ENCODE peak calls at places on chromosomes 11 and 22, in ten cellular contexts. One of them, this sample, is unnamed. For H3K36me3, the result is how much of the 10 kb centered on the place peaks cover.

GRCh38 chr11:117443269-117444186 is 115.9 kb downstream of the CEP164 start:
- DNase-seq in body of pancreas: peak
- DNase-seq in cardiac muscle cell: peak
- DNase-seq in tibial nerve: no peak
- DNase-seq in CD8-positive, alpha-beta T cell: no peak
- DNase-seq in pancreas: peak
- DNase-seq in colonic mucosa: peak
- DNase-seq in BJ: no peak
- DNase-seq in psoas muscle: no peak
- DNase-seq in lung: peak
- DNase-seq in this sample: peak

GRCh38 chr11:69444381-69445130 is 36.9 kb upstream of the LINC01488 start:
- DNase-seq in colonic mucosa: peak
- DNase-seq in lung: peak
- DNase-seq in body of pancreas: peak
- DNase-seq in tibial nerve: peak
- DNase-seq in BJ: peak
- DNase-seq in pancreas: peak
- DNase-seq in cardiac muscle cell: peak
- DNase-seq in psoas muscle: peak
- DNase-seq in CD8-positive, alpha-beta T cell: no peak
- DNase-seq in this sample: peak

GRCh38 chr11:6377902-6378694 is 12.2 kb upstream of the SMPD1 start:
- DNase-seq in tibial nerve: no peak
- DNase-seq in pancreas: no peak
- DNase-seq in BJ: no peak
- DNase-seq in psoas muscle: no peak
- DNase-seq in colonic mucosa: no peak
- DNase-seq in lung: no peak
- DNase-seq in cardiac muscle cell: no peak
- DNase-seq in body of pancreas: no peak
- DNase-seq in CD8-positive, alpha-beta T cell: no peak
- DNase-seq in this sample: no peak

GRCh38 chr11:134032501-134033091 is 36.3 kb upstream of the JAM3 start:
- DNase-seq in psoas muscle: no peak
- DNase-seq in tibial nerve: no peak
- DNase-seq in pancreas: peak
- DNase-seq in CD8-positive, alpha-beta T cell: no peak
- DNase-seq in BJ: no peak
- DNase-seq in cardiac muscle cell: no peak
- DNase-seq in body of pancreas: no peak
- DNase-seq in lung: no peak
- DNase-seq in colonic mucosa: peak
- DNase-seq in this sample: no peak

GRCh38 chr11:47847892-47848635 is at the start of gene NUP160:
- DNase-seq in lung: peak
- DNase-seq in BJ: no peak
- DNase-seq in pancreas: peak
- DNase-seq in psoas muscle: peak
- DNase-seq in CD8-positive, alpha-beta T cell: peak
- DNase-seq in body of pancreas: peak
- DNase-seq in colonic mucosa: peak
- DNase-seq in tibial nerve: peak
- DNase-seq in cardiac muscle cell: peak
- DNase-seq in this sample: peak

GRCh38 chr11:8906629-8907028 is 4.4 kb upstream of the AKIP1 start:
- DNase-seq in pancreas: no peak
- DNase-seq in cardiac muscle cell: peak
- DNase-seq in psoas muscle: no peak
- DNase-seq in tibial nerve: no peak
- DNase-seq in colonic mucosa: no peak
- DNase-seq in lung: no peak
- DNase-seq in body of pancreas: no peak
- DNase-seq in BJ: peak
- DNase-seq in CD8-positive, alpha-beta T cell: no peak
- DNase-seq in this sample: no peak

GRCh38 chr11:86230921-86231320 is 13.6 kb upstream of the EED start:
- DNase-seq in pancreas: no peak
- DNase-seq in colonic mucosa: no peak
- DNase-seq in lung: no peak
- DNase-seq in tibial nerve: no peak
- DNase-seq in CD8-positive, alpha-beta T cell: no peak
- DNase-seq in body of pancreas: no peak
- DNase-seq in psoas muscle: no peak
- DNase-seq in cardiac muscle cell: no peak
- DNase-seq in BJ: no peak
- DNase-seq in this sample: no peak

GRCh38 chr11:59755701-59756495 is 722 bp downstream of the STX3 start:
- DNase-seq in BJ: no peak
- DNase-seq in psoas muscle: peak
- DNase-seq in cardiac muscle cell: peak
- DNase-seq in body of pancreas: peak
- DNase-seq in tibial nerve: peak
- DNase-seq in pancreas: peak
- DNase-seq in CD8-positive, alpha-beta T cell: peak
- DNase-seq in lung: peak
- DNase-seq in colonic mucosa: peak
- DNase-seq in this sample: peak

GRCh38 chr11:119339581-119340334 is 925 bp downstream of the C1QTNF5 start:
- DNase-seq in BJ: no peak
- DNase-seq in lung: peak
- DNase-seq in psoas muscle: peak
- DNase-seq in CD8-positive, alpha-beta T cell: no peak
- DNase-seq in body of pancreas: peak
- DNase-seq in cardiac muscle cell: peak
- DNase-seq in tibial nerve: no peak
- DNase-seq in pancreas: peak
- DNase-seq in colonic mucosa: peak
- DNase-seq in this sample: peak

GRCh38 chr11:103619480-103619879 is 417.0 kb upstream of the DDI1 start:
- DNase-seq in body of pancreas: peak
- DNase-seq in tibial nerve: no peak
- DNase-seq in colonic mucosa: no peak
- DNase-seq in CD8-positive, alpha-beta T cell: no peak
- DNase-seq in cardiac muscle cell: no peak
- DNase-seq in pancreas: no peak
- DNase-seq in lung: no peak
- DNase-seq in psoas muscle: no peak
- DNase-seq in BJ: no peak
- DNase-seq in this sample: no peak

GRCh38 chr11:102989379-102990047 is 34.0 kb upstream of the MMP13 start:
- DNase-seq in psoas muscle: no peak
- DNase-seq in CD8-positive, alpha-beta T cell: no peak
- DNase-seq in body of pancreas: no peak
- DNase-seq in cardiac muscle cell: no peak
- DNase-seq in pancreas: no peak
- DNase-seq in lung: no peak
- DNase-seq in BJ: no peak
- DNase-seq in colonic mucosa: no peak
- DNase-seq in tibial nerve: no peak
- DNase-seq in this sample: no peak

GRCh38 chr11:120660024-120660565 is 148.5 kb downstream of the GRIK4 start:
- DNase-seq in lung: no peak
- DNase-seq in CD8-positive, alpha-beta T cell: peak
- DNase-seq in pancreas: no peak
- DNase-seq in psoas muscle: no peak
- DNase-seq in cardiac muscle cell: peak
- DNase-seq in colonic mucosa: peak
- DNase-seq in tibial nerve: no peak
- DNase-seq in body of pancreas: peak
- DNase-seq in BJ: no peak
- DNase-seq in this sample: no peak

GRCh38 chr11:86666193-86666592 is 6.2 kb downstream of the ME3 start:
- DNase-seq in psoas muscle: no peak
- DNase-seq in lung: no peak
- DNase-seq in BJ: no peak
- DNase-seq in body of pancreas: no peak
- DNase-seq in tibial nerve: no peak
- DNase-seq in cardiac muscle cell: no peak
- DNase-seq in colonic mucosa: no peak
- DNase-seq in CD8-positive, alpha-beta T cell: no peak
- DNase-seq in pancreas: no peak
- DNase-seq in this sample: no peak

GRCh38 chr11:104003491-104003890 is 32.9 kb upstream of the DDI1 start:
- DNase-seq in psoas muscle: no peak
- DNase-seq in colonic mucosa: no peak
- DNase-seq in BJ: no peak
- DNase-seq in body of pancreas: no peak
- DNase-seq in lung: no peak
- DNase-seq in cardiac muscle cell: peak
- DNase-seq in tibial nerve: no peak
- DNase-seq in pancreas: no peak
- DNase-seq in CD8-positive, alpha-beta T cell: no peak
- DNase-seq in this sample: no peak

GRCh38 chr11:46036009-46036408 is 85.2 kb downstream of the PHF21A start:
- DNase-seq in colonic mucosa: no peak
- DNase-seq in tibial nerve: no peak
- DNase-seq in body of pancreas: no peak
- DNase-seq in BJ: no peak
- DNase-seq in pancreas: no peak
- DNase-seq in lung: no peak
- DNase-seq in CD8-positive, alpha-beta T cell: no peak
- DNase-seq in psoas muscle: no peak
- DNase-seq in cardiac muscle cell: no peak
- DNase-seq in this sample: no peak

GRCh38 chr11:58493676-58494075 is 14.2 kb downstream of the OR5B21 start:
- DNase-seq in CD8-positive, alpha-beta T cell: no peak
- DNase-seq in tibial nerve: no peak
- DNase-seq in pancreas: no peak
- DNase-seq in colonic mucosa: no peak
- DNase-seq in body of pancreas: no peak
- DNase-seq in psoas muscle: no peak
- DNase-seq in BJ: no peak
- DNase-seq in lung: no peak
- DNase-seq in cardiac muscle cell: no peak
- DNase-seq in this sample: no peak

GRCh38 chr11:20110908-20111669 is 49.2 kb downstream of the DBX1 start:
- DNase-seq in pancreas: peak
- DNase-seq in tibial nerve: no peak
- DNase-seq in cardiac muscle cell: peak
- DNase-seq in lung: peak
- DNase-seq in body of pancreas: peak
- DNase-seq in BJ: peak
- DNase-seq in psoas muscle: no peak
- DNase-seq in CD8-positive, alpha-beta T cell: no peak
- DNase-seq in colonic mucosa: peak
- DNase-seq in this sample: no peak

GRCh38 chr11:68374531-68374930 is 62.1 kb downstream of the LRP5 start:
- DNase-seq in body of pancreas: no peak
- DNase-seq in pancreas: no peak
- DNase-seq in BJ: no peak
- DNase-seq in lung: no peak
- DNase-seq in tibial nerve: no peak
- DNase-seq in psoas muscle: no peak
- DNase-seq in cardiac muscle cell: peak
- DNase-seq in CD8-positive, alpha-beta T cell: no peak
- DNase-seq in colonic mucosa: no peak
- DNase-seq in this sample: no peak

GRCh38 chr11:8252388-8252787 is 11.3 kb downstream of the LMO1 start:
- DNase-seq in cardiac muscle cell: no peak
- DNase-seq in body of pancreas: no peak
- DNase-seq in pancreas: no peak
- DNase-seq in BJ: no peak
- DNase-seq in psoas muscle: no peak
- DNase-seq in tibial nerve: no peak
- DNase-seq in CD8-positive, alpha-beta T cell: no peak
- DNase-seq in lung: no peak
- DNase-seq in colonic mucosa: no peak
- DNase-seq in this sample: no peak

GRCh38 chr22:21837184-21837979 is 30.1 kb downstream of the MAPK1 start:
- DNase-seq in lung: no peak
- DNase-seq in BJ: peak
- DNase-seq in psoas muscle: no peak
- DNase-seq in colonic mucosa: no peak
- DNase-seq in pancreas: no peak
- DNase-seq in CD8-positive, alpha-beta T cell: no peak
- DNase-seq in tibial nerve: no peak
- DNase-seq in cardiac muscle cell: peak
- DNase-seq in body of pancreas: peak
- DNase-seq in this sample: no peak
- H3K4me3 ChIP-seq in lung: no peak
- H3K4me3 ChIP-seq in BJ: no peak
- H3K4me3 ChIP-seq in psoas muscle: no peak
- H3K4me3 ChIP-seq in colonic mucosa: no peak
- H3K4me3 ChIP-seq in pancreas: no peak
- H3K4me3 ChIP-seq in CD8-positive, alpha-beta T cell: no peak
- H3K4me3 ChIP-seq in tibial nerve: no peak
- H3K4me3 ChIP-seq in cardiac muscle cell: no peak
- H3K4me3 ChIP-seq in body of pancreas: no peak
- H3K4me3 ChIP-seq in this sample: no peak

DNA sequence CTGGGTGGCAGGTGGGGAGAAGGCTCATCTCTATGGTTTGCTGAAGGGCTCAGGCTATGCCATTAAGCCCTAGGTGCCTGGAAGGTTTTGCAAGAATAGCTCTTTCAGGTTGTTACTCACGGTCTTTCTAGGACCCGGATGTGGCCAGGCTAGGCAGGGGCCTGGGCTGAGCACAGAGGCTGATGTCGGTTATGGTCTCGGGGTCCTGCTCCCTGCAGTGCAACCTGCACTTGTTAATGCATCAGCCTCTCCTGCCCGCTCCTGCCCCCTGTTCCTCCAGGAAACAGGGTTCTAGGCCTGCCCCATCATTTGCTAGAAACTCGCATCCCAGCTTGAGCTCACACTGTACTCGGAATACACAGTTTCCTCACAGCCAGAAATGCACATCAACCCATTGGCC is 79.1 kb upstream of the SLC22A12 start:
- DNase-seq in pancreas: no peak
- DNase-seq in BJ: no peak
- DNase-seq in tibial nerve: no peak
- DNase-seq in CD8-positive, alpha-beta T cell: no peak
- DNase-seq in cardiac muscle cell: no peak
- DNase-seq in body of pancreas: no peak
- DNase-seq in colonic mucosa: no peak
- DNase-seq in psoas muscle: no peak
- DNase-seq in lung: no peak
- DNase-seq in this sample: no peak
- TF ChIP-seq CTCF in pancreas: no peak
- TF ChIP-seq CTCF in BJ: no peak
- TF ChIP-seq CTCF in tibial nerve: no peak
- TF ChIP-seq CTCF in CD8-positive, alpha-beta T cell: no peak
- TF ChIP-seq CTCF in cardiac muscle cell: no peak
- TF ChIP-seq CTCF in body of pancreas: no peak
- TF ChIP-seq CTCF in colonic mucosa: no peak
- TF ChIP-seq CTCF in psoas muscle: no peak
- TF ChIP-seq CTCF in lung: no peak
- TF ChIP-seq CTCF in this sample: no peak

GRCh38 chr11:2955896-2956476 is 26.8 kb upstream of the PHLDA2 start:
- DNase-seq in BJ: no peak
- DNase-seq in body of pancreas: no peak
- DNase-seq in CD8-positive, alpha-beta T cell: no peak
- DNase-seq in cardiac muscle cell: no peak
- DNase-seq in colonic mucosa: no peak
- DNase-seq in pancreas: no peak
- DNase-seq in tibial nerve: no peak
- DNase-seq in psoas muscle: no peak
- DNase-seq in lung: no peak
- DNase-seq in this sample: no peak
- H3K36me3 ChIP-seq in BJ: under half
- H3K36me3 ChIP-seq in body of pancreas: under half
- H3K36me3 ChIP-seq in CD8-positive, alpha-beta T cell: half or more
- H3K36me3 ChIP-seq in cardiac muscle cell: half or more
- H3K36me3 ChIP-seq in colonic mucosa: under half
- H3K36me3 ChIP-seq in pancreas: under half
- H3K36me3 ChIP-seq in tibial nerve: half or more
- H3K36me3 ChIP-seq in psoas muscle: under half
- H3K36me3 ChIP-seq in lung: under half
- H3K36me3 ChIP-seq in this sample: half or more

GRCh38 chr22:38462960-38463784 is 4.7 kb upstream of the KDELR3 start:
- DNase-seq in body of pancreas: peak
- DNase-seq in psoas muscle: peak
- DNase-seq in lung: no peak
- DNase-seq in CD8-positive, alpha-beta T cell: no peak
- DNase-seq in cardiac muscle cell: peak
- DNase-seq in pancreas: no peak
- DNase-seq in colonic mucosa: peak
- DNase-seq in BJ: no peak
- DNase-seq in tibial nerve: no peak
- DNase-seq in this sample: peak
- H3K4me3 ChIP-seq in body of pancreas: no peak
- H3K4me3 ChIP-seq in psoas muscle: no peak
- H3K4me3 ChIP-seq in lung: no peak
- H3K4me3 ChIP-seq in CD8-positive, alpha-beta T cell: no peak
- H3K4me3 ChIP-seq in cardiac muscle cell: peak
- H3K4me3 ChIP-seq in pancreas: no peak
- H3K4me3 ChIP-seq in colonic mucosa: no peak
- H3K4me3 ChIP-seq in BJ: no peak
- H3K4me3 ChIP-seq in tibial nerve: no peak
- H3K4me3 ChIP-seq in this sample: no peak